ENCODE peak calls at places on chromosomes 13 and 19, in four cellular contexts. One of them, this sample, is unnamed.

GRCh38 chr13:30119476-30119875 is 187.9 kb downstream of the KATNAL1 start:
- DNase-seq in HepG2: no peak
- DNase-seq in GM12878: no peak
- DNase-seq in K562: no peak
- DNase-seq in this sample: no peak

GRCh38 chr13:53198017-53198416 is 169.4 kb downstream of the OLFM4 start:
- DNase-seq in GM12878: no peak
- DNase-seq in K562: no peak
- DNase-seq in HepG2: no peak
- DNase-seq in this sample: no peak

GRCh38 chr13:36862002-36862706 is 43.1 kb downstream of the RFXAP start:
- DNase-seq in GM12878: no peak
- DNase-seq in K562: no peak
- DNase-seq in HepG2: no peak
- DNase-seq in this sample: no peak

GRCh38 chr19:50861025-50861424 is 6.3 kb downstream of the KLK3 start:
- DNase-seq in HepG2: no peak
- DNase-seq in GM12878: no peak
- DNase-seq in K562: no peak
- DNase-seq in this sample: no peak

GRCh38 chr19:3338541-3339181 is 27.7 kb upstream of the NFIC start:
- DNase-seq in HepG2: no peak
- DNase-seq in GM12878: no peak
- DNase-seq in K562: peak
- DNase-seq in this sample: no peak

GRCh38 chr13:111058796-111059506 is 56.2 kb upstream of the ARHGEF7 start:
- DNase-seq in GM12878: no peak
- DNase-seq in HepG2: no peak
- DNase-seq in K562: no peak
- DNase-seq in this sample: no peak

GRCh38 chr13:79749985-79750551 is 269.1 kb downstream of the NDFIP2 start:
- DNase-seq in K562: no peak
- DNase-seq in GM12878: no peak
- DNase-seq in HepG2: no peak
- DNase-seq in this sample: no peak

GRCh38 chr13:31629085-31629785 is 110.1 kb upstream of the RXFP2 start:
- DNase-seq in K562: no peak
- DNase-seq in GM12878: no peak
- DNase-seq in HepG2: no peak
- DNase-seq in this sample: no peak

GRCh38 chr13:32585625-32586021 is 629 bp upstream of the PDS5B start:
- DNase-seq in GM12878: no peak
- DNase-seq in HepG2: no peak
- DNase-seq in K562: no peak
- DNase-seq in this sample: no peak

GRCh38 chr19:45954132-45954531 is 19.5 kb downstream of the NOVA2 start:
- DNase-seq in GM12878: no peak
- DNase-seq in K562: no peak
- DNase-seq in HepG2: no peak
- DNase-seq in this sample: no peak

GRCh38 chr13:72652681-72653080 is 74.7 kb downstream of the MZT1 start:
- DNase-seq in K562: no peak
- DNase-seq in HepG2: no peak
- DNase-seq in GM12878: no peak
- DNase-seq in this sample: no peak

GRCh38 chr13:96817336-96817941 is 176.8 kb downstream of the OXGR1 start:
- DNase-seq in K562: no peak
- DNase-seq in HepG2: peak
- DNase-seq in GM12878: no peak
- DNase-seq in this sample: peak

GRCh38 chr19:51024924-51025323 is 1.5 kb downstream of the KLK11 start:
- DNase-seq in HepG2: no peak
- DNase-seq in K562: no peak
- DNase-seq in GM12878: no peak
- DNase-seq in this sample: no peak

GRCh38 chr13:41075034-41075433 is 13.7 kb downstream of the WBP4 start:
- DNase-seq in GM12878: no peak
- DNase-seq in HepG2: no peak
- DNase-seq in K562: peak
- DNase-seq in this sample: peak

GRCh38 chr13:97810152-97810551 is 143.3 kb upstream of the IPO5 start:
- DNase-seq in K562: no peak
- DNase-seq in HepG2: peak
- DNase-seq in GM12878: no peak
- DNase-seq in this sample: no peak

GRCh38 chr19:44596428-44597130 is 16.8 kb upstream of the IGSF23 start:
- DNase-seq in K562: peak
- DNase-seq in GM12878: no peak
- DNase-seq in HepG2: peak
- DNase-seq in this sample: no peak

GRCh38 chr19:5891938-5892771 is 11.4 kb downstream of the NDUFA11 start:
- DNase-seq in GM12878: no peak
- DNase-seq in HepG2: no peak
- DNase-seq in K562: peak
- DNase-seq in this sample: peak
- TF ChIP-seq FOXK2 in GM12878: no peak
- TF ChIP-seq FOXK2 in HepG2: no peak
- TF ChIP-seq FOXK2 in K562: no peak
- TF ChIP-seq FOXK2 in this sample: no peak

DNA sequence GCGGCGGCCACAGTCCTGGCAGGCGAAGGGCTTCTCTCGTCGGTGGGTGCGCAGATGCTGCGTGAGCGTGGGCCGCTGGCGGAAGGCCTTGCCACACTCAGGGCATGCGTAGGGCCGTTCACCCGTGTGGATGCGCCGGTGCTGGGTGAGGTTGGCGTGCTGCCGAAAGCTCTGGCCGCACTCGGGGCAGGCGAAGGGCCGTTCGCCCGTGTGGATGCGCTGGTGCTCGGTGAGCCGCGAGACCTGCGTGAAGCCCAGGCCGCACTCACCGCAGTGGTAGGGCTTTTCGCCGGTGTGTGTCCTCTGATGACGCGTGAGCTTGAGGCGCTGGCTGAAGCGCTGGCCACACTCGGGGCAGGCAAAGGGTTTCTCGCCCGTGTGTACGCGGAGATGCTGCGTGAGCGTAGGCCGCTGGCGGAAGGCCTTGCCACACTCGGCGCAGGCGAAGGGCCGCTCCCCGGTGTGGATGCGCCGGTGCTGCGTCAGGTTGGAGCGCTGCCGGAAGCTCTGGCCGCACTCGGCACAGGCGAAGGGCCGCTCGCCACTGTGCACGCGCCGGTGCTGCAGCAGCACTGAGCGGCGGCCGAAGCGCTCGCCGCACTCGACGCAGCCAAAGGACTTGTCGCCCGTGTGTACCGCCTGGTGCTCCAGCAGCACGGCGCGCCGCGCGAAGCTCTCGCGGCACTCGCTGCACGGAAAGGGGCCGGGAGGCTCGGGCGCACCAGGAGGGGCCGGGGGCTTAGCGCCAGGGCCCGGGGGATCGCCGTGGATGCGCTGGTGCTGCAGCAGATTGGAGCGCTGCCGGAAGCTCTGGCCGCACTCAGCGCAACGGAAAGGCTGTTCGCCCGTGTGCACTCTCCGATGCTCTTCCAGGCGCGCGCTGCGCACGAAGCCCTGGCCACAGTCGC is 4.0 kb upstream of the UBE2M start:
- DNase-seq in GM12878: no peak
- DNase-seq in K562: no peak
- DNase-seq in HepG2: no peak
- DNase-seq in this sample: no peak
- TF ChIP-seq TARDBP in GM12878: no peak
- TF ChIP-seq TARDBP in K562: no peak
- TF ChIP-seq TARDBP in HepG2: no peak
- TF ChIP-seq TARDBP in this sample: no peak

GRCh38 chr19:35031072-35031881 is 1.0 kb downstream of the SCN1B start:
- DNase-seq in HepG2: no peak
- DNase-seq in K562: peak
- DNase-seq in GM12878: no peak
- DNase-seq in this sample: peak
- TF ChIP-seq FOXK2 in HepG2: no peak
- TF ChIP-seq FOXK2 in K562: no peak
- TF ChIP-seq FOXK2 in GM12878: no peak
- TF ChIP-seq FOXK2 in this sample: no peak

GRCh38 chr19:15378529-15379082 is 981 bp downstream of the AKAP8 start:
- DNase-seq in GM12878: no peak
- DNase-seq in HepG2: peak
- DNase-seq in K562: peak
- DNase-seq in this sample: peak
- TF ChIP-seq TARDBP in GM12878: no peak
- TF ChIP-seq TARDBP in HepG2: peak
- TF ChIP-seq TARDBP in K562: no peak
- TF ChIP-seq TARDBP in this sample: no peak

GRCh38 chr19:10861118-10861651 is 10.2 kb upstream of the CARM1 start:
- DNase-seq in K562: peak
- DNase-seq in HepG2: peak
- DNase-seq in GM12878: no peak
- DNase-seq in this sample: no peak
- TF ChIP-seq FOXK2 in K562: no peak
- TF ChIP-seq FOXK2 in HepG2: no peak
- TF ChIP-seq FOXK2 in GM12878: no peak
- TF ChIP-seq FOXK2 in this sample: no peak

GRCh38 chr13:106357198-106357597 is 178.3 kb downstream of the EFNB2 start:
- DNase-seq in K562: no peak
- DNase-seq in GM12878: no peak
- DNase-seq in HepG2: no peak
- DNase-seq in this sample: no peak
- TF ChIP-seq TARDBP in K562: no peak
- TF ChIP-seq TARDBP in GM12878: no peak
- TF ChIP-seq TARDBP in HepG2: no peak
- TF ChIP-seq TARDBP in this sample: no peak

GRCh38 chr13:100922599-100922998 is 248.0 kb upstream of the TMTC4 start:
- DNase-seq in HepG2: no peak
- DNase-seq in K562: no peak
- DNase-seq in GM12878: no peak
- DNase-seq in this sample: no peak
- TF ChIP-seq FOXK2 in HepG2: no peak
- TF ChIP-seq FOXK2 in K562: no peak
- TF ChIP-seq FOXK2 in GM12878: no peak
- TF ChIP-seq FOXK2 in this sample: no peak

DNA sequence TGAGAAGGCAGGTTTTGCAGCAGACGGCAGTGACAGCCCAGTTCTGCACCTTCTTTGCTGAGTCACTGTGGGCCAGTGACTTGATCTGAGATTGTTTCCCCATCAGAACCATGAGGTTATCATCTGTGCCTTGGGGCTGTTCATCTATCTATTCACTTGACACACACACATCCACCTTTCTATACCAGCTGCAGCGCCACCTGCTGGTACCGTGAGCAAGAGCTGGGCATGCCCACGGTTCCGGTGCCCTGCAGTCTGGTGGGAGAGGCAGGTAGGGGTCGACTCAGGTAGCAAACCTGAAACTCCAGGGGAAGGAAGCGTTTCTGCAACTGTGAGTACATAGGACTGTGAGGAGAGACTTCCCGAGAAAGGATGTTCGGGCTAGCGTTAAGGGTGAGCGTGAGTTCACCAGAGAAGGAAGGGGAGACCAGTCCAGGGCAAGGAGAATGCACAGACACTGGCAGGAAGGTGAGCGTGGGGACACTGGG is 7.5 kb upstream of the LIN7B start:
- DNase-seq in K562: no peak
- DNase-seq in HepG2: peak
- DNase-seq in GM12878: no peak
- DNase-seq in this sample: no peak
- TF ChIP-seq TARDBP in K562: no peak
- TF ChIP-seq TARDBP in HepG2: no peak
- TF ChIP-seq TARDBP in GM12878: no peak
- TF ChIP-seq TARDBP in this sample: no peak

DNA sequence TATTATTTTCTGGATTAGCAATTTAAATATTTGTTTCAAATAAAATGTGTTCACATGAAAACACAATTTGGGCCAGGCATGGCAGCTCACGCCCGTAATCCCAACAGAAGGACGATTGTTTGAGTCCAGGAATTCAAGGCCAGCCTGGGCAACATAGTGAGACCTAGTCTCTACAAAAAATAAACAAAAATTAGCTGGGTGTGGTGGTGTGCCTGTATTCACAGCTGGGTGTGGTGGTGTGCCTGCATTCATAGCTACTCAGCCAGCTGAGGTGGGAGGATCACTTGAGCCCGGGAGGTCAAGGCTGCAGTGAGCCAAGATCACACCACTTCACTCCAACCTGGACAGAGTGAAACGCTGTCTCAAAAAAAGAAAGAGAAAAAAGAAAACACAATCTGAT is 46.4 kb downstream of the KPNA3 start:
- DNase-seq in K562: no peak
- DNase-seq in GM12878: no peak
- DNase-seq in HepG2: peak
- DNase-seq in this sample: no peak
- TF ChIP-seq FOXK2 in K562: no peak
- TF ChIP-seq FOXK2 in GM12878: no peak
- TF ChIP-seq FOXK2 in HepG2: peak
- TF ChIP-seq FOXK2 in this sample: no peak

DNA sequence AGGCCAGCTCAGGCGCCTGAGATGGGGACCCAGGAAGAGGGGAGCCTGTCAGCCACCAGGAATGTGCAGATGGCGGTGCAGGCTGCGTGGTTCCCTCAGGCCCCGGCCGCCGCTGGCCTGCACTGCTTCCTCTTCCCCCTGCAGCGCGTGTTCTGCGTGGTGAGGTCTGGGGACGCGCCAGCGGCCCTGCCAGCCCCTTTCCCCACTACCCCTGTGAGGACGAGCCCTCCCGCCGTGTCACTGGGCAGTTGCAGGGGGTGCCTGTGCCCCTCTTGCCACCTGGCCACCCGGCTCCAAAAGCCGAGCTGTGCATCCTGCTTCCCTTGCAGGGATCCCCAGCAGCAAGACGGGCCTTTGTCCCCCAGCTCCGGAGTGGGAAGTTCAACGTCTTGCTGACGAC is 58.4 kb downstream of the SMARCA4 start:
- DNase-seq in HepG2: no peak
- DNase-seq in K562: no peak
- DNase-seq in GM12878: no peak
- DNase-seq in this sample: no peak
- TF ChIP-seq TARDBP in HepG2: no peak
- TF ChIP-seq TARDBP in K562: no peak
- TF ChIP-seq TARDBP in GM12878: no peak
- TF ChIP-seq TARDBP in this sample: no peak